ENCODE peak calls at places on chromosome 15, in six cellular contexts. One of them, this sample, is unnamed.

GRCh38 chr15:78247895-78248294 is 13.5 kb upstream of the ACSBG1 start:
- DNase-seq in H1: no peak
- DNase-seq in GM23248: no peak
- DNase-seq in K562: no peak
- DNase-seq in fibroblast of lung: no peak
- DNase-seq in neural progenitor cell: no peak
- DNase-seq in this sample: no peak

GRCh38 chr15:40307421-40308165 is at the start of gene PLCB2:
- DNase-seq in neural progenitor cell: no peak
- DNase-seq in H1: no peak
- DNase-seq in K562: peak; percentile 52
- DNase-seq in fibroblast of lung: no peak
- DNase-seq in GM23248: no peak
- DNase-seq in this sample: no peak

GRCh38 chr15:41965441-41966413 is 6.6 kb downstream of the EHD4 start:
- DNase-seq in H1: no peak
- DNase-seq in K562: no peak
- DNase-seq in GM23248: peak; percentile 39
- DNase-seq in neural progenitor cell: no peak
- DNase-seq in fibroblast of lung: peak; percentile 83
- DNase-seq in this sample: no peak

GRCh38 chr15:52303093-52303772 is 7.6 kb upstream of the MYO5C start:
- DNase-seq in K562: no peak
- DNase-seq in H1: no peak
- DNase-seq in fibroblast of lung: no peak
- DNase-seq in GM23248: no peak
- DNase-seq in neural progenitor cell: no peak
- DNase-seq in this sample: no peak

GRCh38 chr15:75836953-75837321 is 6.3 kb upstream of the UBE2Q2 start:
- DNase-seq in fibroblast of lung: peak; percentile 88
- DNase-seq in GM23248: peak; percentile 91
- DNase-seq in H1: no peak
- DNase-seq in neural progenitor cell: no peak
- DNase-seq in K562: no peak
- DNase-seq in this sample: no peak

GRCh38 chr15:70474682-70475438 is 288.5 kb downstream of the UACA start:
- DNase-seq in K562: no peak
- DNase-seq in fibroblast of lung: peak; percentile 100
- DNase-seq in GM23248: peak; percentile 97
- DNase-seq in neural progenitor cell: no peak
- DNase-seq in H1: no peak
- DNase-seq in this sample: no peak

GRCh38 chr15:44541282-44541958 is 4.5 kb downstream of the EIF3J start:
- DNase-seq in neural progenitor cell: no peak
- DNase-seq in H1: no peak
- DNase-seq in fibroblast of lung: peak; percentile 87
- DNase-seq in GM23248: peak; percentile 84
- DNase-seq in K562: no peak
- DNase-seq in this sample: no peak

GRCh38 chr15:63156086-63156707 is 1.1 kb downstream of the RPS27L start:
- DNase-seq in K562: no peak
- DNase-seq in neural progenitor cell: peak; percentile 28
- DNase-seq in fibroblast of lung: peak; percentile 18
- DNase-seq in H1: no peak
- DNase-seq in GM23248: peak; percentile 44
- DNase-seq in this sample: no peak

GRCh38 chr15:99212401-99212800 is 37.0 kb downstream of the TTC23 start:
- DNase-seq in fibroblast of lung: peak; percentile 51
- DNase-seq in GM23248: peak; percentile 24
- DNase-seq in neural progenitor cell: no peak
- DNase-seq in K562: no peak
- DNase-seq in H1: no peak
- DNase-seq in this sample: no peak

GRCh38 chr15:48433226-48433886 is 102.1 kb downstream of the DUT start:
- DNase-seq in H1: no peak
- DNase-seq in GM23248: peak; percentile 91
- DNase-seq in fibroblast of lung: peak; percentile 75
- DNase-seq in K562: no peak
- DNase-seq in neural progenitor cell: no peak
- DNase-seq in this sample: no peak

GRCh38 chr15:100880139-100880896 is 687 bp downstream of the ALDH1A3 start:
- DNase-seq in K562: no peak
- DNase-seq in neural progenitor cell: peak; percentile 53
- DNase-seq in fibroblast of lung: peak; percentile 48
- DNase-seq in H1: no peak
- DNase-seq in GM23248: peak; percentile 15
- DNase-seq in this sample: no peak
- TF ChIP-seq EZH2 in K562: no peak
- TF ChIP-seq EZH2 in neural progenitor cell: peak; percentile 99
- TF ChIP-seq EZH2 in fibroblast of lung: no peak
- TF ChIP-seq EZH2 in H1: peak; percentile 91
- TF ChIP-seq EZH2 in GM23248: peak; percentile 80
- TF ChIP-seq EZH2 in this sample: no peak

GRCh38 chr15:57216288-57216687 is 160.0 kb upstream of the CGNL1 start:
- DNase-seq in H1: no peak
- DNase-seq in neural progenitor cell: peak; percentile 38
- DNase-seq in K562: no peak
- DNase-seq in GM23248: peak; percentile 88
- DNase-seq in fibroblast of lung: peak; percentile 92
- DNase-seq in this sample: no peak
- TF ChIP-seq EZH2 in H1: no peak
- TF ChIP-seq EZH2 in neural progenitor cell: no peak
- TF ChIP-seq EZH2 in K562: no peak
- TF ChIP-seq EZH2 in GM23248: no peak
- TF ChIP-seq EZH2 in fibroblast of lung: no peak
- TF ChIP-seq EZH2 in this sample: no peak

GRCh38 chr15:29569533-29570092 is 252.7 kb downstream of the TJP1 start:
- DNase-seq in H1: no peak
- DNase-seq in fibroblast of lung: no peak
- DNase-seq in GM23248: no peak
- DNase-seq in K562: no peak
- DNase-seq in neural progenitor cell: peak; percentile 69
- DNase-seq in this sample: no peak

GRCh38 chr15:29571728-29572454 is 250.4 kb downstream of the TJP1 start:
- DNase-seq in neural progenitor cell: peak; percentile 61
- DNase-seq in GM23248: peak; percentile 3
- DNase-seq in fibroblast of lung: no peak
- DNase-seq in K562: no peak
- DNase-seq in H1: no peak
- DNase-seq in this sample: no peak

GRCh38 chr15:29568840-29569532 is 253.3 kb downstream of the TJP1 start:
- DNase-seq in GM23248: peak; percentile 5
- DNase-seq in H1: no peak
- DNase-seq in fibroblast of lung: peak; percentile 6
- DNase-seq in K562: no peak
- DNase-seq in neural progenitor cell: peak; percentile 60
- DNase-seq in this sample: no peak

GRCh38 chr15:29570121-29570930 is 251.9 kb downstream of the TJP1 start:
- DNase-seq in H1: no peak
- DNase-seq in neural progenitor cell: peak; percentile 67
- DNase-seq in K562: no peak
- DNase-seq in GM23248: peak; percentile 43
- DNase-seq in fibroblast of lung: peak; percentile 21
- DNase-seq in this sample: no peak

DNA sequence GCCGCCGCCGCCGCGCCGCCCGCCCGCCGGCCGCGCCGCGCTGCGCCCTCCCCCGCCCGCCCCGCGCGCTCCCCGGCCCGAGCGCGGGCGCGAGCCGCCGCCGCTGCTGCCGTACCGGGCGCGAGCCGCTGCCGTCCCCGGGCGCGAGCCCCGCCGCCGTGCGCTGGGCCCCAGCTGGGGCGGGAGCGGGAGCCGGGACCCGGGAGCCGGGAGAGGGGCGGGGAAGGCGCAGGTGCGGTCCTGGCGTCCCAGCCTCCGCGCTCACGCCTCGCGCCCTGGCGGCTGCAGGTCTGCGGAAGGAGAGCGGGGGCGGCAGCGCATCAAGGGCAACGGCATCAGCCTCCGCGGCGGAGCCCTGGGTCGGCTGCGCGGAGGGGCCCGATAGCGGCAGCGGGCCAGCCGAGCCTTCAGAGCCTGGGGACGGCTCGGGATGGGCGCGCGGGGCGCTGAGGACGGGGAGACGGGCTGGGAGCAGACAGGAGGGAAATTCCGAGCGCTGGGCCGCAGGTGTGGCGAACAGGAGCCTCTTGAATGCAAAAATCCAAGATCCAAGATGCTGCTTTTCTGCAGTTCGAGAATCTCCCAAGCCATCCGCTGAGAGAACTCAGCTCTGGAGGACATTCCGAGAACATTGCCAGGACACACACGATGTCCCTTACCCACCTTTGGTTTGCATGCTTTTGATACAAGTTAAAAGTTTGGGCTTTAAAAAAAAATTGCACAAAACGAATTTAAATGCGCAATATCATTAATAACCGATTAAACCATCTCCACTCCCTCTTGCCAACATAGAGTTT is 251.1 kb downstream of the TJP1 start:
- DNase-seq in K562: no peak
- DNase-seq in GM23248: peak; percentile 18
- DNase-seq in H1: no peak
- DNase-seq in fibroblast of lung: peak; percentile 25
- DNase-seq in neural progenitor cell: peak; percentile 90
- DNase-seq in this sample: no peak
- TF ChIP-seq EZH2 in K562: no peak
- TF ChIP-seq EZH2 in GM23248: peak; percentile 97
- TF ChIP-seq EZH2 in H1: no peak
- TF ChIP-seq EZH2 in fibroblast of lung: peak; percentile 92
- TF ChIP-seq EZH2 in neural progenitor cell: no peak
- TF ChIP-seq EZH2 in this sample: no peak

DNA sequence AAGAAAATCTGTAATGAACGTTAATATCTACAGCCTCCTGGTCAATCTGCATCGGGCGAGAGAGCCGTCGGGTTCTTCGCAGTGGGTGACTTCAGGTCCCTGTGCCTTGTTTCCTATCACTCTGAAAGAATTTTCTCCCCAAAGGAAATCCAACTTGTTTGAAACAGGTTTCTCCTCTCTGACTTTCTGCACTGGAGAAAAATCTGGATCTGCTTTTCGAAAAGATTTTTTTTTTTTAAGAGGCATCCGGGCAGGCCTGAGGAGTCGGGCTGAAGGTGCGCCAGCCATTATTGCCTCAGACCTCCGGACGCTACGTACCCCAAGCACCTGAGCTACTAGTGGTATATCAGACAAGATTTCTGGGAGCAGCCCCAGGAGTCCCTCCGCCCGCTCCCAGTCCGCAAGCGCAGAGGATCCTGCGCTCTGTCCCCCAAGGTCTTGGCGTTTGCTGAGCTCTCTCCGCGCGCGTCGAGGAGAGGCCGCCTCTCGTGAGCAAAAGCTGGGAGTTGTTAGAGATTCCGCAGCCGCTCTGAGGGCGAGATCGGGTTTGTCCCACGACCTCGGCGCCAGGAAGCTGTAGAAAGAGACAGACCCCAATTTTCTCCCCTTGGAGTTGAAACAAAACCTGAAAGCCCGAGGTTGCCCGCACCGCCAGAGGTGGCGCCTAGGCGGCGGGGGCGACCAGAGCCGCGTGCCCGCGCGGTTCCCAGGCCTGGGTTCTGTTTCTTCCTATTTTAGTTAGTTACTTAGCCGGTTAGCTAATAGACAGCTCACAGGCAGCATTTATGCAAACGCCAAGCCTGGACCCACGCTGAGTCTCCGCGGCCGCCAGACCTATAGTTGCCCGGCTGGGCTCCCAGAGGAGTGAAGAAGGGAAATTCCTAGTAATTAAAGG is 72.4 kb upstream of the POLG start:
- DNase-seq in GM23248: peak; percentile 21
- DNase-seq in fibroblast of lung: no peak
- DNase-seq in H1: no peak
- DNase-seq in K562: no peak
- DNase-seq in neural progenitor cell: peak; percentile 72
- DNase-seq in this sample: no peak
- TF ChIP-seq EZH2 in GM23248: peak; percentile 73
- TF ChIP-seq EZH2 in fibroblast of lung: no peak
- TF ChIP-seq EZH2 in H1: peak; percentile 86
- TF ChIP-seq EZH2 in K562: no peak
- TF ChIP-seq EZH2 in neural progenitor cell: peak; percentile 98
- TF ChIP-seq EZH2 in this sample: no peak